ENCODE peak calls at places on chromosomes 2 and 18, in seven cellular contexts. One of them, this sample, is unnamed.
A peak's percentile ranks its signal among the peaks of the same experiment; 100 is the strongest.

GRCh38 chr2:88885679-88886402 is 194.4 kb downstream of the RPIA start:
- DNase-seq in BJ: no peak
- DNase-seq in tibial nerve: no peak
- DNase-seq in tibial artery: no peak
- DNase-seq in WERI-Rb-1: no peak
- DNase-seq in epithelial cell of proximal tubule: no peak
- DNase-seq in AG10803: no peak
- DNase-seq in this sample: no peak

GRCh38 chr18:55317832-55318231 is 270.2 kb downstream of the TCF4 start:
- DNase-seq in BJ: no peak
- DNase-seq in tibial nerve: no peak
- DNase-seq in tibial artery: no peak
- DNase-seq in WERI-Rb-1: no peak
- DNase-seq in epithelial cell of proximal tubule: no peak
- DNase-seq in AG10803: no peak
- DNase-seq in this sample: no peak

GRCh38 chr18:76274470-76275289 is 220.4 kb downstream of the ZNF516 start:
- DNase-seq in BJ: no peak
- DNase-seq in tibial nerve: no peak
- DNase-seq in tibial artery: no peak
- DNase-seq in WERI-Rb-1: peak; percentile 76
- DNase-seq in epithelial cell of proximal tubule: no peak
- DNase-seq in AG10803: peak; percentile 5
- DNase-seq in this sample: no peak

GRCh38 chr2:207256476-207257207 is 90.9 kb upstream of the KLF7 start:
- DNase-seq in BJ: no peak
- DNase-seq in tibial nerve: no peak
- DNase-seq in tibial artery: no peak
- DNase-seq in WERI-Rb-1: no peak
- DNase-seq in epithelial cell of proximal tubule: no peak
- DNase-seq in AG10803: peak; percentile 61
- DNase-seq in this sample: no peak

GRCh38 chr2:226358688-226359087 is 440.9 kb downstream of the IRS1 start:
- DNase-seq in BJ: no peak
- DNase-seq in tibial nerve: no peak
- DNase-seq in tibial artery: no peak
- DNase-seq in WERI-Rb-1: no peak
- DNase-seq in epithelial cell of proximal tubule: no peak
- DNase-seq in AG10803: peak; percentile 69
- DNase-seq in this sample: no peak

GRCh38 chr2:23617817-23618216 is 232.8 kb downstream of the KLHL29 start:
- DNase-seq in BJ: no peak
- DNase-seq in tibial nerve: peak; percentile 61
- DNase-seq in tibial artery: peak; percentile 48
- DNase-seq in WERI-Rb-1: no peak
- DNase-seq in epithelial cell of proximal tubule: no peak
- DNase-seq in AG10803: no peak
- DNase-seq in this sample: no peak

GRCh38 chr2:230849633-230850357 is 14.9 kb upstream of the ITM2C start:
- DNase-seq in BJ: no peak
- DNase-seq in tibial nerve: peak; percentile 52
- DNase-seq in tibial artery: no peak
- DNase-seq in WERI-Rb-1: no peak
- DNase-seq in epithelial cell of proximal tubule: no peak
- DNase-seq in AG10803: no peak
- DNase-seq in this sample: no peak

GRCh38 chr2:177093384-177093783 is 119.2 kb upstream of the HNRNPA3 start:
- DNase-seq in BJ: no peak
- DNase-seq in tibial nerve: no peak
- DNase-seq in tibial artery: no peak
- DNase-seq in WERI-Rb-1: no peak
- DNase-seq in epithelial cell of proximal tubule: no peak
- DNase-seq in AG10803: no peak
- DNase-seq in this sample: no peak

GRCh38 chr2:147631294-147631693 is 213.5 kb upstream of the ACVR2A start:
- DNase-seq in BJ: no peak
- DNase-seq in tibial nerve: no peak
- DNase-seq in tibial artery: no peak
- DNase-seq in WERI-Rb-1: no peak
- DNase-seq in epithelial cell of proximal tubule: no peak
- DNase-seq in AG10803: no peak
- DNase-seq in this sample: no peak

GRCh38 chr2:56286936-56287335 is 103.1 kb downstream of the CCDC85A start:
- DNase-seq in BJ: no peak
- DNase-seq in tibial nerve: no peak
- DNase-seq in tibial artery: no peak
- DNase-seq in WERI-Rb-1: no peak
- DNase-seq in epithelial cell of proximal tubule: no peak
- DNase-seq in AG10803: peak; percentile 43
- DNase-seq in this sample: no peak

GRCh38 chr2:37189452-37190153 is 1.1 kb upstream of the SULT6B1 start:
- DNase-seq in BJ: peak; percentile 31
- DNase-seq in tibial nerve: no peak
- DNase-seq in tibial artery: no peak
- DNase-seq in WERI-Rb-1: peak; percentile 41
- DNase-seq in epithelial cell of proximal tubule: peak; percentile 59
- DNase-seq in AG10803: peak; percentile 82
- DNase-seq in this sample: peak; percentile 62

GRCh38 chr2:85888020-85888744 is 608 bp downstream of the ST3GAL5 start:
- DNase-seq in BJ: no peak
- DNase-seq in tibial nerve: no peak
- DNase-seq in tibial artery: no peak
- DNase-seq in WERI-Rb-1: peak; percentile 26
- DNase-seq in epithelial cell of proximal tubule: no peak
- DNase-seq in AG10803: no peak
- DNase-seq in this sample: no peak

GRCh38 chr2:38634684-38635083 is 31.2 kb upstream of the GALM start:
- DNase-seq in BJ: peak; percentile 8
- DNase-seq in tibial nerve: no peak
- DNase-seq in tibial artery: no peak
- DNase-seq in WERI-Rb-1: no peak
- DNase-seq in epithelial cell of proximal tubule: no peak
- DNase-seq in AG10803: no peak
- DNase-seq in this sample: no peak

GRCh38 chr2:61632276-61633169 is 94.4 kb upstream of the XPO1 start:
- DNase-seq in BJ: no peak
- DNase-seq in tibial nerve: no peak
- DNase-seq in tibial artery: no peak
- DNase-seq in WERI-Rb-1: no peak
- DNase-seq in epithelial cell of proximal tubule: peak; percentile 55
- DNase-seq in AG10803: peak; percentile 22
- DNase-seq in this sample: no peak

GRCh38 chr2:10444463-10444862 is 3.7 kb downstream of the ODC1 start:
- DNase-seq in BJ: no peak
- DNase-seq in tibial nerve: no peak
- DNase-seq in tibial artery: no peak
- DNase-seq in WERI-Rb-1: no peak
- DNase-seq in epithelial cell of proximal tubule: no peak
- DNase-seq in AG10803: no peak
- DNase-seq in this sample: no peak

GRCh38 chr2:241007880-241008710 is 9.7 kb downstream of the SNED1 start:
- DNase-seq in BJ: no peak
- DNase-seq in tibial nerve: no peak
- DNase-seq in tibial artery: no peak
- DNase-seq in WERI-Rb-1: no peak
- DNase-seq in epithelial cell of proximal tubule: no peak
- DNase-seq in AG10803: no peak
- DNase-seq in this sample: no peak

GRCh38 chr2:179876266-179876665 is 14.9 kb upstream of the ZNF385B start:
- DNase-seq in BJ: no peak
- DNase-seq in tibial nerve: no peak
- DNase-seq in tibial artery: no peak
- DNase-seq in WERI-Rb-1: no peak
- DNase-seq in epithelial cell of proximal tubule: no peak
- DNase-seq in AG10803: no peak
- DNase-seq in this sample: no peak

GRCh38 chr2:230097424-230097823 is 28.7 kb upstream of the SLC16A14 start:
- DNase-seq in BJ: no peak
- DNase-seq in tibial nerve: no peak
- DNase-seq in tibial artery: no peak
- DNase-seq in WERI-Rb-1: no peak
- DNase-seq in epithelial cell of proximal tubule: no peak
- DNase-seq in AG10803: no peak
- DNase-seq in this sample: no peak

GRCh38 chr2:199554026-199554425 is 96.3 kb upstream of the SATB2 start:
- DNase-seq in BJ: no peak
- DNase-seq in tibial nerve: no peak
- DNase-seq in tibial artery: no peak
- DNase-seq in WERI-Rb-1: no peak
- DNase-seq in epithelial cell of proximal tubule: no peak
- DNase-seq in AG10803: no peak
- DNase-seq in this sample: no peak

GRCh38 chr2:199556886-199557285 is 99.1 kb upstream of the SATB2 start:
- DNase-seq in BJ: no peak
- DNase-seq in tibial nerve: no peak
- DNase-seq in tibial artery: no peak
- DNase-seq in WERI-Rb-1: no peak
- DNase-seq in epithelial cell of proximal tubule: no peak
- DNase-seq in AG10803: no peak
- DNase-seq in this sample: no peak

DNA sequence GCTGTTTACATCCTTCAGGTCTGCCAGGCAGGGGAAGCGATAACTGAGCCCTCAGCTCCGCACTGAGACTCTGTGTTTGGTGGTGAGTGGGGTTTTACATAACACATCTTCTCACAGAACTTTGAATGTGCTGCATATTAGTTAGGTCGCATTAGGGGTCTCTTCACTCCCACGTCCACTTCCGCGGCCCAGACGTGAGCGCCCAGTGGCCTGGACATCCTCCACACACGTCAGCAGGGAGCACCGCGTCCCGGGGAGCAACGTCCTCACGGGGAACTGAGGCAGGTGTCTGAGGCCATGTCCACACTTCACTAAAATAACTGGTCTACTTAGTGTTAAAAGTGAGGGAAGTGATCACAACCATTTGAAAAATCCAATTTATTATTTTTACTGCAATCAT is 100.4 kb upstream of the SATB2 start:
- DNase-seq in BJ: no peak
- DNase-seq in tibial nerve: no peak
- DNase-seq in tibial artery: no peak
- DNase-seq in WERI-Rb-1: no peak
- DNase-seq in epithelial cell of proximal tubule: no peak
- DNase-seq in AG10803: no peak
- DNase-seq in this sample: no peak
- TF ChIP-seq CTCF in BJ: no peak
- TF ChIP-seq CTCF in tibial nerve: no peak
- TF ChIP-seq CTCF in tibial artery: no peak
- TF ChIP-seq CTCF in WERI-Rb-1: no peak
- TF ChIP-seq CTCF in epithelial cell of proximal tubule: no peak
- TF ChIP-seq CTCF in AG10803: no peak
- TF ChIP-seq CTCF in this sample: no peak

GRCh38 chr2:119364798-119365197 is 1.8 kb downstream of the C2orf76 start:
- DNase-seq in BJ: no peak
- DNase-seq in tibial nerve: no peak
- DNase-seq in tibial artery: no peak
- DNase-seq in WERI-Rb-1: no peak
- DNase-seq in epithelial cell of proximal tubule: no peak
- DNase-seq in AG10803: no peak
- DNase-seq in this sample: no peak
- H3K4me3 ChIP-seq in BJ: no peak overlapping the region
- H3K4me3 ChIP-seq in tibial nerve: no peak overlapping the region
- H3K4me3 ChIP-seq in tibial artery: no peak overlapping the region
- H3K4me3 ChIP-seq in WERI-Rb-1: no peak overlapping the region
- H3K4me3 ChIP-seq in epithelial cell of proximal tubule: peak overlapping the region; percentile 84
- H3K4me3 ChIP-seq in AG10803: no peak overlapping the region
- H3K4me3 ChIP-seq in this sample: no peak overlapping the region

GRCh38 chr2:98730851-98731708 is at the start of gene MGAT4A:
- DNase-seq in BJ: no peak
- DNase-seq in tibial nerve: peak; percentile 27
- DNase-seq in tibial artery: peak; percentile 65
- DNase-seq in WERI-Rb-1: peak; percentile 55
- DNase-seq in epithelial cell of proximal tubule: no peak
- DNase-seq in AG10803: peak; percentile 11
- DNase-seq in this sample: no peak
- TF ChIP-seq CTCF in BJ: no peak
- TF ChIP-seq CTCF in tibial nerve: no peak
- TF ChIP-seq CTCF in tibial artery: no peak
- TF ChIP-seq CTCF in WERI-Rb-1: peak; percentile 19
- TF ChIP-seq CTCF in epithelial cell of proximal tubule: no peak
- TF ChIP-seq CTCF in AG10803: no peak
- TF ChIP-seq CTCF in this sample: peak; percentile 21

GRCh38 chr2:237626813-237627451 is 455 bp upstream of the LRRFIP1 start:
- DNase-seq in BJ: no peak
- DNase-seq in tibial nerve: no peak
- DNase-seq in tibial artery: no peak
- DNase-seq in WERI-Rb-1: no peak
- DNase-seq in epithelial cell of proximal tubule: no peak
- DNase-seq in AG10803: no peak
- DNase-seq in this sample: no peak

GRCh38 chr2:237629188-237629534 is 1.8 kb downstream of the LRRFIP1 start:
- DNase-seq in BJ: no peak
- DNase-seq in tibial nerve: no peak
- DNase-seq in tibial artery: no peak
- DNase-seq in WERI-Rb-1: no peak
- DNase-seq in epithelial cell of proximal tubule: no peak
- DNase-seq in AG10803: no peak
- DNase-seq in this sample: no peak

GRCh38 chr2:237627463-237628321 is at the start of gene LRRFIP1:
- DNase-seq in BJ: no peak
- DNase-seq in tibial nerve: no peak
- DNase-seq in tibial artery: no peak
- DNase-seq in WERI-Rb-1: peak; percentile 53
- DNase-seq in epithelial cell of proximal tubule: no peak
- DNase-seq in AG10803: no peak
- DNase-seq in this sample: no peak

GRCh38 chr2:237629739-237630138 is 2.4 kb downstream of the LRRFIP1 start:
- DNase-seq in BJ: no peak
- DNase-seq in tibial nerve: no peak
- DNase-seq in tibial artery: no peak
- DNase-seq in WERI-Rb-1: no peak
- DNase-seq in epithelial cell of proximal tubule: no peak
- DNase-seq in AG10803: peak; percentile 56
- DNase-seq in this sample: no peak

GRCh38 chr2:237628482-237629187 is 1.2 kb downstream of the LRRFIP1 start:
- DNase-seq in BJ: no peak
- DNase-seq in tibial nerve: no peak
- DNase-seq in tibial artery: no peak
- DNase-seq in WERI-Rb-1: no peak
- DNase-seq in epithelial cell of proximal tubule: no peak
- DNase-seq in AG10803: no peak
- DNase-seq in this sample: no peak
- H3K4me3 ChIP-seq in BJ: peak overlapping the region; percentile 57
- H3K4me3 ChIP-seq in tibial nerve: peak overlapping the region; percentile 72
- H3K4me3 ChIP-seq in tibial artery: peak overlapping the region; percentile 88
- H3K4me3 ChIP-seq in WERI-Rb-1: peak overlapping the region; percentile 72
- H3K4me3 ChIP-seq in epithelial cell of proximal tubule: peak overlapping the region; percentile 67
- H3K4me3 ChIP-seq in AG10803: peak overlapping the region; percentile 73
- H3K4me3 ChIP-seq in this sample: peak overlapping the region; percentile 62

GRCh38 chr2:58428553-58429284 is 187.6 kb upstream of the FANCL start:
- DNase-seq in BJ: no peak
- DNase-seq in tibial nerve: no peak
- DNase-seq in tibial artery: no peak
- DNase-seq in WERI-Rb-1: peak; percentile 62
- DNase-seq in epithelial cell of proximal tubule: no peak
- DNase-seq in AG10803: no peak
- DNase-seq in this sample: no peak
- TF ChIP-seq CTCF in BJ: no peak
- TF ChIP-seq CTCF in tibial nerve: no peak
- TF ChIP-seq CTCF in tibial artery: no peak
- TF ChIP-seq CTCF in WERI-Rb-1: no peak
- TF ChIP-seq CTCF in epithelial cell of proximal tubule: no peak
- TF ChIP-seq CTCF in AG10803: no peak
- TF ChIP-seq CTCF in this sample: no peak

GRCh38 chr18:79962835-79963657 is 1.4 kb upstream of the HSBP1L1 start:
- DNase-seq in BJ: no peak
- DNase-seq in tibial nerve: no peak
- DNase-seq in tibial artery: no peak
- DNase-seq in WERI-Rb-1: no peak
- DNase-seq in epithelial cell of proximal tubule: no peak
- DNase-seq in AG10803: no peak
- DNase-seq in this sample: no peak
- H3K4me3 ChIP-seq in BJ: no peak overlapping the region
- H3K4me3 ChIP-seq in tibial nerve: no peak overlapping the region
- H3K4me3 ChIP-seq in tibial artery: no peak overlapping the region
- H3K4me3 ChIP-seq in WERI-Rb-1: no peak overlapping the region
- H3K4me3 ChIP-seq in epithelial cell of proximal tubule: no peak overlapping the region
- H3K4me3 ChIP-seq in AG10803: no peak overlapping the region
- H3K4me3 ChIP-seq in this sample: no peak overlapping the region

This sample was measured in retinal pigment epithelial cell.